ENCODE peak calls at places on chromosome 4, in seven cellular contexts. X, O, S, B, Z, D and M are unnamed samples.

GRCh38 chr4:113683143-113683542 is 78.4 kb downstream of the CAMK2D start:
- DNase-seq in X (no peak), O (no peak), S (no peak), B (no peak), Z (no peak), D (peak), M (no peak)

GRCh38 chr4:15577508-15577907 is 77.6 kb downstream of the FBXL5 start:
- DNase-seq in X (no peak), O (no peak), S (no peak), B (no peak), Z (no peak), D (no peak), M (no peak)

GRCh38 chr4:182208651-182209050 is 34.6 kb upstream of the TENM3 start:
- DNase-seq in X (no peak), O (no peak), S (no peak), B (no peak), Z (no peak), D (no peak), M (no peak)

GRCh38 chr4:13544556-13545393 is 467 bp upstream of the NKX3-2 start:
- DNase-seq in X (no peak), O (peak), S (peak), B (peak), Z (peak), D (no peak), M (no peak)

GRCh38 chr4:183960021-183960420 is 54.9 kb downstream of the STOX2 start:
- DNase-seq in X (no peak), O (no peak), S (peak), B (no peak), Z (peak), D (no peak), M (peak)

GRCh38 chr4:79823148-79823763 is 249.8 kb downstream of the ANTXR2 start:
- DNase-seq in X (no peak), O (no peak), S (no peak), B (no peak), Z (no peak), D (no peak), M (no peak)

GRCh38 chr4:160326110-160326509 is 1223.2 kb downstream of the RAPGEF2 start:
- DNase-seq in X (no peak), O (no peak), S (no peak), B (no peak), Z (no peak), D (no peak), M (no peak)

GRCh38 chr4:100633269-100633668 is 115.4 kb upstream of the EMCN start:
- DNase-seq in X (no peak), O (no peak), S (no peak), B (no peak), Z (no peak), D (no peak), M (no peak)

GRCh38 chr4:183431614-183432013 is 12.8 kb upstream of the CDKN2AIP start:
- DNase-seq in X (no peak), O (no peak), S (no peak), B (no peak), Z (no peak), D (no peak), M (no peak)

GRCh38 chr4:38728651-38729141 is 54.1 kb downstream of the TLR10 start:
- DNase-seq in X (no peak), O (no peak), S (peak), B (no peak), Z (peak), D (no peak), M (no peak)

GRCh38 chr4:76072760-76073159 is 1.7 kb upstream of the ART3 start:
- DNase-seq in X (no peak), O (no peak), S (no peak), B (no peak), Z (peak), D (no peak), M (no peak)

GRCh38 chr4:99966692-99967091 is 16.6 kb upstream of the H2AZ1 start:
- DNase-seq in X (no peak), O (no peak), S (no peak), B (no peak), Z (no peak), D (no peak), M (no peak)

GRCh38 chr4:165308606-165309005 is 18.9 kb upstream of the MSMO1 start:
- DNase-seq in X (no peak), O (no peak), S (no peak), B (no peak), Z (no peak), D (no peak), M (no peak)

GRCh38 chr4:140893939-140894338 is 137.8 kb upstream of the TBC1D9 start:
- DNase-seq in X (no peak), O (no peak), S (no peak), B (no peak), Z (no peak), D (no peak), M (no peak)

GRCh38 chr4:121182296-121182695 is 18.2 kb upstream of the TNIP3 start:
- DNase-seq in X (no peak), O (no peak), S (no peak), B (peak), Z (no peak), D (no peak), M (no peak)